ENCODE peak calls at places on chromosome 16, in seven cellular contexts. Y, G, A, M, U, V and R are unnamed samples.

GRCh38 chr16:626174-626765 is 4.5 kb upstream of the WFIKKN1 start:
- DNase-seq in Y (no peak), G (no peak), A (no peak), M (no peak), U (no peak), V (no peak), R (no peak)

GRCh38 chr16:68190745-68191510 is 45.0 kb downstream of the ESRP2 start:
- DNase-seq in Y (no peak), G (no peak), A (no peak), M (no peak), U (no peak), V (no peak), R (no peak)

GRCh38 chr16:23064642-23065041 is 84.6 kb downstream of the USP31 start:
- DNase-seq in Y (no peak), G (no peak), A (no peak), M (no peak), U (peak), V (no peak), R (no peak)

GRCh38 chr16:75080205-75081029 is 36.2 kb downstream of the LDHD start:
- DNase-seq in Y (no peak), G (no peak), A (no peak), M (no peak), U (peak), V (no peak), R (no peak)

GRCh38 chr16:168424-168823 is 2.6 kb downstream of the HBM start:
- DNase-seq in Y (no peak), G (no peak), A (no peak), M (no peak), U (no peak), V (no peak), R (no peak)

GRCh38 chr16:69017036-69017783 is 88.2 kb upstream of the HAS3 start:
- DNase-seq in Y (no peak), G (peak), A (no peak), M (no peak), U (peak), V (no peak), R (no peak)

GRCh38 chr16:12815361-12815760 is 11.7 kb upstream of the CPPED1 start:
- DNase-seq in Y (no peak), G (no peak), A (no peak), M (no peak), U (no peak), V (no peak), R (no peak)

GRCh38 chr16:27406729-27407128 is 4.8 kb downstream of the IL21R start:
- DNase-seq in Y (no peak), G (no peak), A (no peak), M (no peak), U (no peak), V (no peak), R (no peak)

GRCh38 chr16:67990018-67990386 is 9.3 kb downstream of the DPEP2 start:
- DNase-seq in Y (no peak), G (no peak), A (no peak), M (no peak), U (no peak), V (no peak), R (no peak)

GRCh38 chr16:30113031-30113710 is at the start of gene GDPD3:
- DNase-seq in Y (no peak), G (no peak), A (peak), M (no peak), U (no peak), V (no peak), R (peak)

GRCh38 chr16:29815032-29815721 is 775 bp upstream of the PAGR1 start:
- DNase-seq in Y (peak), G (no peak), A (no peak), M (no peak), U (no peak), V (no peak), R (peak)

GRCh38 chr16:15777533-15778203 is 79.2 kb downstream of the MYH11 start:
- DNase-seq in Y (no peak), G (peak), A (no peak), M (no peak), U (peak), V (no peak), R (peak)

GRCh38 chr16:55508271-55508921 is 476 bp upstream of the LPCAT2 start:
- DNase-seq in Y (no peak), G (no peak), A (no peak), M (no peak), U (peak), V (no peak), R (no peak)
- H3K4me3 ChIP-seq in Y (peak), G (no peak), A (no peak), M (peak), U (peak), V (peak), R (no peak)

GRCh38 chr16:53054670-53055485 is at the start of gene CHD9:
- DNase-seq in Y (peak), G (peak), A (peak), M (peak), U (peak), V (peak), R (peak)
- TF ChIP-seq POLR2A in Y (peak), G (peak), A (peak), M (no peak), U (peak), V (peak), R (peak)

DNA sequence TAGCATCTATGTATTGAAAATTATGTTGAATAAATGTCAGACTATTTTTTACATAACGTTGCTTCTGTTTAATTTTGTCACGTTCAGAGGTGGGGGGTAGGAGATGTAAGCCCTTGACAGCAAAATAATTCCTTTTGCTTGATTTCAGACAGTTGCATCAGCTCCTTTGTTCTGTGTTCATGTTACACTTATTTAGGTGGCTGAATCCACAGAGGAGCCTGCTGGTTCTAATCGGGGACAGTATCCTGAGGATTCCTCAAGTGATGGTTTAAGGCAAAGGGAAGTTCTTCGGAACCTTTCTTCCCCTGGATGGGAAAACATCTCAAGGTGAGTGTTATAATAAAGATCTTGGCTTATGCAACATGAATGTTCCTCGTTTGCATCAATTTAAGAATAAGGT is 4.5 kb downstream of the HERPUD1 start:
- DNase-seq in Y (no peak), G (no peak), A (no peak), M (no peak), U (no peak), V (no peak), R (no peak)
- H3K4me3 ChIP-seq in Y (no peak), G (no peak), A (no peak), M (no peak), U (peak), V (no peak), R (no peak)

GRCh38 chr16:9836118-9836736 is 346.0 kb downstream of the GRIN2A start:
- DNase-seq in Y (no peak), G (peak), A (no peak), M (no peak), U (peak), V (no peak), R (peak)
- TF ChIP-seq POLR2A in Y (no peak), G (no peak), A (no peak), M (no peak), U (no peak), V (no peak), R (no peak)

GRCh38 chr16:86286991-86287640 is 223.2 kb upstream of the FOXF1 start:
- DNase-seq in Y (no peak), G (no peak), A (no peak), M (no peak), U (no peak), V (no peak), R (no peak)
- H3K4me3 ChIP-seq in Y (no peak), G (no peak), A (peak), M (no peak), U (no peak), V (no peak), R (no peak)

GRCh38 chr16:59212492-59213024 is 478.4 kb upstream of the GOT2 start:
- DNase-seq in Y (no peak), G (peak), A (no peak), M (no peak), U (no peak), V (no peak), R (no peak)
- TF ChIP-seq POLR2A in Y (no peak), G (no peak), A (no peak), M (no peak), U (no peak), V (no peak), R (no peak)

GRCh38 chr16:5062790-5063765 is 2.7 kb downstream of the C16orf89 start:
- DNase-seq in Y (no peak), G (no peak), A (no peak), M (no peak), U (peak), V (no peak), R (no peak)

GRCh38 chr16:5065813-5066212 is at the start of gene C16orf89:
- DNase-seq in Y (no peak), G (no peak), A (no peak), M (no peak), U (no peak), V (no peak), R (peak)

GRCh38 chr16:5065368-5065767 is 388 bp downstream of the C16orf89 start:
- DNase-seq in Y (no peak), G (no peak), A (no peak), M (no peak), U (no peak), V (no peak), R (no peak)

GRCh38 chr16:5066511-5066910 is 755 bp upstream of the C16orf89 start:
- DNase-seq in Y (no peak), G (no peak), A (no peak), M (no peak), U (peak), V (no peak), R (no peak)

GRCh38 chr16:5064915-5065314 is 841 bp downstream of the C16orf89 start:
- DNase-seq in Y (no peak), G (no peak), A (peak), M (no peak), U (no peak), V (no peak), R (peak)
- H3K4me3 ChIP-seq in Y (no peak), G (no peak), A (no peak), M (no peak), U (no peak), V (no peak), R (no peak)

GRCh38 chr16:88736088-88736487 is 29.8 kb downstream of the CTU2 start:
- DNase-seq in Y (no peak), G (no peak), A (no peak), M (no peak), U (no peak), V (no peak), R (no peak)
- TF ChIP-seq POLR2A in Y (no peak), G (no peak), A (no peak), M (no peak), U (no peak), V (no peak), R (no peak)

GRCh38 chr16:58331024-58331707 is 36.3 kb upstream of the PRSS54 start:
- DNase-seq in Y (no peak), G (no peak), A (no peak), M (no peak), U (no peak), V (no peak), R (peak)
- H3K4me3 ChIP-seq in Y (no peak), G (no peak), A (no peak), M (no peak), U (no peak), V (no peak), R (no peak)